ENCODE peak calls at places on chromosomes 2 and 18, in five cellular contexts. M is activated CD4-positive, CD25-positive, alpha-beta regulatory T cell treated with anti-CD3 and anti-CD28 coated beads, Interleukin-2, amount 50 U/mL, for 72 hours; G is astrocyte of the cerebellum; F is effector memory CD8-positive, alpha-beta T cell; Q is tibial artery. T is an unnamed sample.

GRCh38 chr2:236781933-236782788 is 212.5 kb downstream of the ACKR3 start:
- DNase-seq in M (no peak), G (no peak), Q (no peak), F (no peak), T (no peak)

GRCh38 chr2:55010149-55010591 is 40.1 kb downstream of the RTN4 start:
- DNase-seq in G (no peak), Q (peak; percentile 72), F (peak; percentile 21), M (no peak), T (no peak)

GRCh38 chr18:8609711-8610441 is 639 bp downstream of the RAB12 start:
- DNase-seq in F (no peak), Q (no peak), G (no peak), M (peak; percentile 53), T (no peak)

GRCh38 chr2:12727085-12727484 is 10.3 kb downstream of the TRIB2 start:
- DNase-seq in M (no peak), F (no peak), G (no peak), Q (no peak), T (no peak)

GRCh38 chr18:76350134-76351025 is 144.7 kb downstream of the ZNF516 start:
- DNase-seq in G (no peak), Q (no peak), F (no peak), M (no peak), T (no peak)

GRCh38 chr18:11986061-11986460 is 4.8 kb downstream of the IMPA2 start:
- DNase-seq in Q (peak; percentile 31), M (no peak), F (no peak), G (no peak), T (no peak)

GRCh38 chr2:128565441-128565840 is 246.8 kb upstream of the HS6ST1 start:
- DNase-seq in G (no peak), M (no peak), F (no peak), Q (no peak), T (no peak)

GRCh38 chr18:49619792-49620191 is 57.9 kb downstream of the LIPG start:
- DNase-seq in G (no peak), F (no peak), M (no peak), Q (no peak), T (no peak)

GRCh38 chr2:55168221-55169154 is 63.6 kb downstream of the CLHC1 start:
- DNase-seq in M (no peak), G (peak; percentile 72), Q (peak; percentile 83), F (peak; percentile 15), T (peak; percentile 29)

GRCh38 chr2:235391964-235392615 is 101.8 kb upstream of the AGAP1 start:
- DNase-seq in G (no peak), M (no peak), Q (no peak), F (no peak), T (no peak)

GRCh38 chr2:42618116-42618515 is 49.7 kb downstream of the MTA3 start:
- DNase-seq in F (no peak), M (no peak), G (no peak), Q (no peak), T (no peak)

GRCh38 chr2:120919771-120920437 is 184.2 kb downstream of the GLI2 start:
- DNase-seq in G (no peak), F (no peak), Q (peak; percentile 93), M (no peak), T (no peak)